ENCODE peak calls at places on chromosomes 12 and 14, in five cellular contexts. One of them, this sample, is unnamed.

GRCh38 chr12:28024231-28024995 is 51.9 kb upstream of the PTHLH start:
- DNase-seq in osteocyte: no peak
- DNase-seq in NCI-H1436: no peak
- DNase-seq in stimulated activated CD8-positive, alpha-beta memory T cell treated with anti-CD3 and anti-CD28 coated beads, Interleukin-15, amount 100 ng/mL, for 1 hour: no peak
- DNase-seq in aorta: no peak
- DNase-seq in this sample: no peak

GRCh38 chr14:96249016-96249415 is 7.0 kb upstream of the BDKRB1 start:
- DNase-seq in aorta: no peak
- DNase-seq in NCI-H1436: no peak
- DNase-seq in osteocyte: no peak
- DNase-seq in stimulated activated CD8-positive, alpha-beta memory T cell treated with anti-CD3 and anti-CD28 coated beads, Interleukin-15, amount 100 ng/mL, for 1 hour: no peak
- DNase-seq in this sample: no peak

GRCh38 chr12:109212460-109213115 is 96.2 kb downstream of the ACACB start:
- DNase-seq in NCI-H1436: no peak
- DNase-seq in stimulated activated CD8-positive, alpha-beta memory T cell treated with anti-CD3 and anti-CD28 coated beads, Interleukin-15, amount 100 ng/mL, for 1 hour: no peak
- DNase-seq in aorta: no peak
- DNase-seq in osteocyte: no peak
- DNase-seq in this sample: no peak

GRCh38 chr12:80443974-80444666 is at the start of gene PTPRQ:
- DNase-seq in osteocyte: no peak
- DNase-seq in aorta: no peak
- DNase-seq in NCI-H1436: no peak
- DNase-seq in stimulated activated CD8-positive, alpha-beta memory T cell treated with anti-CD3 and anti-CD28 coated beads, Interleukin-15, amount 100 ng/mL, for 1 hour: no peak
- DNase-seq in this sample: no peak

GRCh38 chr12:27525373-27525772 is 1.4 kb downstream of the PPFIBP1 start:
- DNase-seq in stimulated activated CD8-positive, alpha-beta memory T cell treated with anti-CD3 and anti-CD28 coated beads, Interleukin-15, amount 100 ng/mL, for 1 hour: no peak
- DNase-seq in aorta: no peak
- DNase-seq in NCI-H1436: no peak
- DNase-seq in osteocyte: no peak
- DNase-seq in this sample: no peak

GRCh38 chr12:75642226-75642625 is 130.8 kb upstream of the KRR1 start:
- DNase-seq in NCI-H1436: no peak
- DNase-seq in osteocyte: no peak
- DNase-seq in stimulated activated CD8-positive, alpha-beta memory T cell treated with anti-CD3 and anti-CD28 coated beads, Interleukin-15, amount 100 ng/mL, for 1 hour: no peak
- DNase-seq in aorta: no peak
- DNase-seq in this sample: no peak

GRCh38 chr12:2092890-2093289 is 40.1 kb downstream of the CACNA1C start:
- DNase-seq in stimulated activated CD8-positive, alpha-beta memory T cell treated with anti-CD3 and anti-CD28 coated beads, Interleukin-15, amount 100 ng/mL, for 1 hour: no peak
- DNase-seq in aorta: peak; percentile 82
- DNase-seq in NCI-H1436: no peak
- DNase-seq in osteocyte: no peak
- DNase-seq in this sample: peak; percentile 61

GRCh38 chr14:61585598-61586538 is 109.4 kb upstream of the HIF1A start:
- DNase-seq in osteocyte: no peak
- DNase-seq in stimulated activated CD8-positive, alpha-beta memory T cell treated with anti-CD3 and anti-CD28 coated beads, Interleukin-15, amount 100 ng/mL, for 1 hour: no peak
- DNase-seq in aorta: peak; percentile 90
- DNase-seq in NCI-H1436: no peak
- DNase-seq in this sample: peak; percentile 76

GRCh38 chr14:31829256-31829923 is 247.7 kb upstream of the ARHGAP5 start:
- DNase-seq in stimulated activated CD8-positive, alpha-beta memory T cell treated with anti-CD3 and anti-CD28 coated beads, Interleukin-15, amount 100 ng/mL, for 1 hour: no peak
- DNase-seq in NCI-H1436: no peak
- DNase-seq in osteocyte: no peak
- DNase-seq in aorta: no peak
- DNase-seq in this sample: no peak

GRCh38 chr12:122852336-122853275 is 17.3 kb downstream of the HIP1R start:
- DNase-seq in stimulated activated CD8-positive, alpha-beta memory T cell treated with anti-CD3 and anti-CD28 coated beads, Interleukin-15, amount 100 ng/mL, for 1 hour: no peak
- DNase-seq in aorta: no peak
- DNase-seq in osteocyte: no peak
- DNase-seq in NCI-H1436: no peak
- DNase-seq in this sample: no peak

GRCh38 chr14:22561661-22562579 is 27.1 kb downstream of the DAD1 start:
- DNase-seq in stimulated activated CD8-positive, alpha-beta memory T cell treated with anti-CD3 and anti-CD28 coated beads, Interleukin-15, amount 100 ng/mL, for 1 hour: no peak
- DNase-seq in aorta: no peak
- DNase-seq in osteocyte: peak; percentile 8
- DNase-seq in NCI-H1436: no peak
- DNase-seq in this sample: no peak

GRCh38 chr12:104538056-104538455 is 81.3 kb downstream of the CHST11 start:
- DNase-seq in aorta: no peak
- DNase-seq in osteocyte: no peak
- DNase-seq in stimulated activated CD8-positive, alpha-beta memory T cell treated with anti-CD3 and anti-CD28 coated beads, Interleukin-15, amount 100 ng/mL, for 1 hour: no peak
- DNase-seq in NCI-H1436: no peak
- DNase-seq in this sample: no peak

GRCh38 chr14:77498120-77498979 is at the start of gene ISM2:
- DNase-seq in osteocyte: no peak
- DNase-seq in stimulated activated CD8-positive, alpha-beta memory T cell treated with anti-CD3 and anti-CD28 coated beads, Interleukin-15, amount 100 ng/mL, for 1 hour: no peak
- DNase-seq in aorta: no peak
- DNase-seq in NCI-H1436: peak; percentile 44
- DNase-seq in this sample: peak; percentile 23

GRCh38 chr12:52396656-52397055 is 9.5 kb downstream of the KRT82 start:
- DNase-seq in aorta: peak; percentile 6
- DNase-seq in osteocyte: no peak
- DNase-seq in NCI-H1436: no peak
- DNase-seq in stimulated activated CD8-positive, alpha-beta memory T cell treated with anti-CD3 and anti-CD28 coated beads, Interleukin-15, amount 100 ng/mL, for 1 hour: no peak
- DNase-seq in this sample: no peak

GRCh38 chr12:86496595-86496994 is 240.4 kb upstream of the MGAT4C start:
- DNase-seq in aorta: no peak
- DNase-seq in stimulated activated CD8-positive, alpha-beta memory T cell treated with anti-CD3 and anti-CD28 coated beads, Interleukin-15, amount 100 ng/mL, for 1 hour: no peak
- DNase-seq in osteocyte: no peak
- DNase-seq in NCI-H1436: peak; percentile 80
- DNase-seq in this sample: no peak

GRCh38 chr12:122031342-122032216 is 9.9 kb downstream of the BCL7A start:
- DNase-seq in osteocyte: no peak
- DNase-seq in aorta: peak; percentile 57
- DNase-seq in stimulated activated CD8-positive, alpha-beta memory T cell treated with anti-CD3 and anti-CD28 coated beads, Interleukin-15, amount 100 ng/mL, for 1 hour: peak; percentile 21
- DNase-seq in NCI-H1436: no peak
- DNase-seq in this sample: peak; percentile 48

GRCh38 chr12:52019123-52019770 is 12.5 kb downstream of the TAMALIN start:
- DNase-seq in osteocyte: no peak
- DNase-seq in aorta: no peak
- DNase-seq in NCI-H1436: peak; percentile 65
- DNase-seq in stimulated activated CD8-positive, alpha-beta memory T cell treated with anti-CD3 and anti-CD28 coated beads, Interleukin-15, amount 100 ng/mL, for 1 hour: no peak
- DNase-seq in this sample: no peak

GRCh38 chr14:22147716-22148115 is 441.3 kb downstream of the DAD1 start:
- DNase-seq in aorta: no peak
- DNase-seq in stimulated activated CD8-positive, alpha-beta memory T cell treated with anti-CD3 and anti-CD28 coated beads, Interleukin-15, amount 100 ng/mL, for 1 hour: no peak
- DNase-seq in osteocyte: no peak
- DNase-seq in NCI-H1436: no peak
- DNase-seq in this sample: no peak

GRCh38 chr12:126742326-126742725 is 1524.6 kb upstream of the TMEM132C start:
- DNase-seq in osteocyte: no peak
- DNase-seq in aorta: no peak
- DNase-seq in NCI-H1436: no peak
- DNase-seq in stimulated activated CD8-positive, alpha-beta memory T cell treated with anti-CD3 and anti-CD28 coated beads, Interleukin-15, amount 100 ng/mL, for 1 hour: no peak
- DNase-seq in this sample: no peak

This sample was measured in left ventricle myocardium inferior.